ENCODE peak calls at places on chromosomes 7 and 10, in six cellular contexts. D is dorsolateral prefrontal cortex, P is coronary artery, M is GM12865, J is PC-9, N is T-helper 1 cell. F is an unnamed sample.

GRCh38 chr10:110556993-110557601 is 10.4 kb upstream of the SMC3 start:
- DNase-seq in D (peak), P (no peak), M (peak), J (no peak), N (peak), F (peak)

GRCh38 chr7:74480861-74481417 is 27.2 kb downstream of the GTF2IRD1 start:
- DNase-seq in D (no peak), P (peak), M (no peak), J (no peak), N (no peak), F (no peak)

GRCh38 chr10:108904163-108904878 is 1019.0 kb downstream of the XPNPEP1 start:
- DNase-seq in D (no peak), P (no peak), M (no peak), J (no peak), N (no peak), F (no peak)

GRCh38 chr7:131895541-131896173 is 339.2 kb upstream of the PODXL start:
- DNase-seq in D (no peak), P (no peak), M (no peak), J (no peak), N (no peak), F (no peak)

GRCh38 chr7:98935811-98936210 is 57.5 kb downstream of the TRRAP start:
- DNase-seq in D (no peak), P (no peak), M (no peak), J (no peak), N (no peak), F (no peak)

GRCh38 chr7:29457141-29457561 is 106.5 kb upstream of the PRR15 start:
- DNase-seq in D (no peak), P (no peak), M (no peak), J (no peak), N (no peak), F (no peak)

GRCh38 chr7:32318300-32319018 is 171.7 kb downstream of the LSM5 start:
- DNase-seq in D (no peak), P (no peak), M (no peak), J (no peak), N (no peak), F (no peak)

GRCh38 chr7:12152196-12152918 is 58.7 kb upstream of the TMEM106B start:
- DNase-seq in D (no peak), P (no peak), M (no peak), J (no peak), N (no peak), F (no peak)

GRCh38 chr7:134789967-134790685 is 10.7 kb downstream of the CALD1 start:
- DNase-seq in D (no peak), P (no peak), M (peak), J (no peak), N (no peak), F (no peak)

GRCh38 chr7:50988465-50988864 is 205.8 kb upstream of the GRB10 start:
- DNase-seq in D (no peak), P (no peak), M (no peak), J (no peak), N (no peak), F (no peak)

GRCh38 chr7:47354831-47355541 is 226.9 kb downstream of the TNS3 start:
- DNase-seq in D (peak), P (no peak), M (no peak), J (no peak), N (no peak), F (no peak)

GRCh38 chr10:17665742-17666141 is 21.8 kb downstream of the STAM start:
- DNase-seq in D (no peak), P (no peak), M (no peak), J (peak), N (no peak), F (no peak)

GRCh38 chr10:86715156-86715795 is 41.1 kb upstream of the BMPR1A start:
- DNase-seq in D (no peak), P (peak), M (no peak), J (no peak), N (no peak), F (no peak)

GRCh38 chr10:127563718-127564553 is 14.8 kb downstream of the NPS start:
- DNase-seq in D (no peak), P (no peak), M (peak), J (no peak), N (no peak), F (peak)

GRCh38 chr10:69217119-69217754 is 2.9 kb upstream of the HKDC1 start:
- DNase-seq in D (no peak), P (no peak), M (no peak), J (peak), N (no peak), F (no peak)

GRCh38 chr10:32155075-32155516 is 98.9 kb upstream of the KIF5B start:
- DNase-seq in D (no peak), P (no peak), M (no peak), J (peak), N (no peak), F (no peak)

GRCh38 chr7:90736968-90737939 is 141.1 kb downstream of the CDK14 start:
- DNase-seq in D (no peak), P (no peak), M (peak), J (no peak), N (no peak), F (peak)

GRCh38 chr10:114821915-114822770 is 563 bp downstream of the FHIP2A start:
- DNase-seq in D (no peak), P (peak), M (peak), J (no peak), N (peak), F (peak)

GRCh38 chr10:43253461-43254198 is 13.2 kb downstream of the RASGEF1A start:
- DNase-seq in D (no peak), P (peak), M (no peak), J (no peak), N (no peak), F (peak)

F was measured in GM13976.